ENCODE peak calls at places on chromosomes 13 and 19, in six cellular contexts. E is IMR-90, U is H1, A is mesenchymal stem cell, D is H9, Y is trophoblast cell. F is an unnamed sample.

GRCh38 chr13:101986316-101986715 is 415.5 kb downstream of the FGF14 start:
- DNase-seq in E (no peak), U (no peak), A (no peak), D (no peak), Y (no peak), F (no peak)

GRCh38 chr13:24727731-24728601 is 36.0 kb upstream of the RNF17 start:
- DNase-seq in E (peak; percentile 84), U (peak; percentile 63), A (peak; percentile 84), D (peak; percentile 81), Y (peak; percentile 72), F (peak; percentile 54)

GRCh38 chr13:98445340-98446233 is 131.3 kb downstream of the STK24 start:
- DNase-seq in E (peak; percentile 41), U (peak; percentile 96), A (peak; percentile 68), D (peak; percentile 89), Y (peak; percentile 42), F (peak; percentile 54)

GRCh38 chr13:45695198-45695730 is 6.9 kb upstream of the CBY2 start:
- DNase-seq in E (no peak), U (no peak), A (no peak), D (no peak), Y (no peak), F (no peak)

GRCh38 chr13:63297162-63297561 is 1881.5 kb upstream of the PCDH20 start:
- DNase-seq in E (no peak), U (no peak), A (no peak), D (no peak), Y (no peak), F (no peak)

GRCh38 chr13:77230560-77230959 is 96.3 kb downstream of the MYCBP2 start:
- DNase-seq in E (no peak), U (no peak), A (no peak), D (no peak), Y (no peak), F (no peak)

GRCh38 chr19:49290517-49290916 is 34.5 kb downstream of the SLC6A16 start:
- DNase-seq in E (no peak), U (no peak), A (no peak), D (no peak), Y (no peak), F (no peak)

GRCh38 chr13:105334211-105334610 is 1201.3 kb downstream of the EFNB2 start:
- DNase-seq in E (peak; percentile 79), U (no peak), A (peak; percentile 34), D (no peak), Y (no peak), F (no peak)

GRCh38 chr19:53432088-53432661 is 391 bp downstream of the ZNF761 start:
- DNase-seq in E (peak; percentile 13), U (peak; percentile 56), A (peak; percentile 62), D (no peak), Y (no peak), F (peak; percentile 4)

GRCh38 chr13:40626566-40626965 is 39.9 kb downstream of the FOXO1 start:
- DNase-seq in E (no peak), U (no peak), A (no peak), D (no peak), Y (no peak), F (no peak)

GRCh38 chr13:51416107-51416506 is 36.7 kb downstream of the INTS6 start:
- DNase-seq in E (no peak), U (no peak), A (no peak), D (no peak), Y (no peak), F (no peak)

DNA sequence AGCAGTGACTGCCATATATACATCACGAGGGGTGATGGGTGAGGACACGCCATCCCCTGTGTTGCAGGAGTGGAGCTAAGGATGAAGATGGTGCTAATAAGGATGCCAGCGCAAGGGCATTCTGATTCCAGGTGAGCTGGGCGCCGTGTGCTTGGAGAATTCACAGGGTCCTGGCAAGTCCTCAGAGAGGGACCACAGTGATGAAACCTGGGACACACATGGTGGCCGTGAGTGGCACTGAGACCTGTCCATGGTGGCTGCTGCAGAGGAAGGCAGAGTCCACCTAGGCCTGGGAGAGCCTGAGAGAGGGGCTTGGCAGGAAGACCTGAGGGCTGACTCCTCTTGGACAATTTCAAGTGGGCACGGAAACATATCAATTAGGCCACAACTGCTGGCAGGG is 65.2 kb downstream of the RFX2 start:
- DNase-seq in E (no peak), U (no peak), A (no peak), D (no peak), Y (no peak), F (no peak)
- H3K14ac ChIP-seq in E (no peak overlapping the region), U (no peak overlapping the region), A (peak overlapping the region; percentile 7), D (no peak overlapping the region), Y (no peak overlapping the region), F (no peak overlapping the region)

DNA sequence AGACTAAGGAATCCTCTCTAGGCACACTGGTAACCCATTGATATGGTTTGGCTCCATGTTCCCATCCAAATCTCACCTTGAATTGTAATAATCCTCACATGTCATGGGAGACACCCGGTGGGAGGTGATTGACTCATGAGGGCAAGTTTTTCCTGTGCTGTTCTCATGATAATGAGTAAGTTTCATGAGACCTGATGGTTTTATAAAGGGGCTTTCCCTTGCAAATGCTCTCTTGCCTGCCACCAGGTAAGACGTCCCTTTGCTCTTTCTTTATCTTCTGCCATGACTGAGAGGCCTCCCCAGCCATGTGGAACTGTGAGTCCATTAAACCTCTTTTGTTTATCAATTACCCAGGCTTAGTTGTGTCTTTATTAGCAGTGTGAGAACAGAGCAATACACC is 81.4 kb upstream of the GPC6 start:
- DNase-seq in E (no peak), U (no peak), A (no peak), D (peak; percentile 32), Y (no peak), F (no peak)
- H3K4me2 ChIP-seq in E (no peak overlapping the region), U (peak overlapping the region; percentile 13), A (no peak overlapping the region), D (no peak overlapping the region), Y (no peak overlapping the region), F (no peak overlapping the region)

GRCh38 chr19:41023193-41023592 is 32.1 kb downstream of the CYP2B6 start:
- DNase-seq in E (no peak), U (no peak), A (no peak), D (peak; percentile 50), Y (no peak), F (no peak)

GRCh38 chr19:41016488-41017071 is 25.5 kb downstream of the CYP2B6 start:
- DNase-seq in E (no peak), U (no peak), A (no peak), D (no peak), Y (no peak), F (no peak)

GRCh38 chr19:41019346-41019745 is 28.3 kb downstream of the CYP2B6 start:
- DNase-seq in E (no peak), U (no peak), A (no peak), D (no peak), Y (no peak), F (no peak)

GRCh38 chr19:41014643-41015042 is 23.6 kb downstream of the CYP2B6 start:
- DNase-seq in E (no peak), U (no peak), A (no peak), D (no peak), Y (no peak), F (no peak)

DNA sequence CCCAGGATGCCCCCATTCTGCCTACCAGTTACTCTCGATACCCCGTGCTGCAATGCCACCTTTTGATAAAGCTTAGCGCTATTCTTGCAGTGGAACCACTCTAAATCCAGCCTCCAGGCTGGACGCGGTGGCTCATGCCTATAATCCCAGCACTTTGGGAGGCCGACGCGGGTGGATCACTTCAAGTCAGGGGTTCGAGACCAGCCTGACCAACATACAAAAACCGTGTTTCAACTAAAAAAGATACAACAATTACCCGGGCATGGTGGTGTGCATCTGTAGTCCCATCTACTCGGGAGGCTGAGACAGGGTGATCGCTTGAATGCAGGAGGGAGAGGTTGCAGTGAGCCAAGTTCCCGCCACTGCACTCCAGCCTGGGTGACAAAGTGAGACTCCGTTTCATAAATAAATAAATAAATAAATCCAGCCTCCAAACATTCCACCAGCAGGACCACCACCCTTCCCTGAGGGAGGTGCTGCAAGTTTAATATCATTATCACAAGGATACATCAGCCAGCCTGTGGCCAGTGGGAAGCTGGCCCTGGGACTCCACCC is 27.7 kb downstream of the CYP2B6 start:
- DNase-seq in E (no peak), U (no peak), A (no peak), D (no peak), Y (no peak), F (no peak)
- H3K14ac ChIP-seq in E (no peak overlapping the region), U (no peak overlapping the region), A (no peak overlapping the region), D (no peak overlapping the region), Y (no peak overlapping the region), F (no peak overlapping the region)

GRCh38 chr13:33352023-33352422 is 66.5 kb upstream of the STARD13 start:
- DNase-seq in E (no peak), U (no peak), A (no peak), D (no peak), Y (no peak), F (no peak)
- H3K4me2 ChIP-seq in E (no peak overlapping the region), U (no peak overlapping the region), A (no peak overlapping the region), D (no peak overlapping the region), Y (no peak overlapping the region), F (no peak overlapping the region)

GRCh38 chr19:44703336-44704078 is 4.6 kb downstream of the CEACAM16 start:
- DNase-seq in E (no peak), U (no peak), A (no peak), D (no peak), Y (no peak), F (no peak)

GRCh38 chr19:44705502-44706010 is 6.6 kb downstream of the CEACAM16 start:
- DNase-seq in E (no peak), U (no peak), A (no peak), D (no peak), Y (no peak), F (no peak)

GRCh38 chr19:44702551-44703176 is 3.7 kb downstream of the CEACAM16 start:
- DNase-seq in E (no peak), U (no peak), A (no peak), D (no peak), Y (no peak), F (no peak)

GRCh38 chr19:44706506-44707236 is 7.7 kb downstream of the CEACAM16 start:
- DNase-seq in E (no peak), U (no peak), A (no peak), D (no peak), Y (no peak), F (no peak)

DNA sequence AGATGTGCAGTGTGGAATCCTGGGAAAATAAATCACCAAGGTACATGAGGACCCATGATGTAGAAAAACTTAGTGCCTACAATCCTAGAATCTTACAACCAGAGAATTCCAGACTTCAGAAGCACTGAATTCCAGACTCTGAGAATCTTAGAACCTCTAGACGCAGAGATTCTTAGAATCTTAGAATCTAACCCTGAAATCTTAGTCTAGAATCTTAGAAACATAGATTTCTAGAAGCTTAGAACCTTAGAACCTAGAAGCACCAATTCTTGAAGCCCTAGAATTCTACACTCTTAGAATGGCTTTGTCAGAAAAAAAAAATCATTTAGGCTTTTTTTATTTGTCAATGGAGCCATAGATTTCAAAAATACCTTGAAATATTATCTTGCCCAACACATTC is 6.0 kb downstream of the CEACAM16 start:
- DNase-seq in E (no peak), U (no peak), A (no peak), D (no peak), Y (no peak), F (no peak)
- H3K14ac ChIP-seq in E (no peak overlapping the region), U (no peak overlapping the region), A (no peak overlapping the region), D (no peak overlapping the region), Y (no peak overlapping the region), F (no peak overlapping the region)

F was measured in neuronal stem cell.